ENCODE peak calls at places on chromosome 22, in four cellular contexts. N, D, S and W are unnamed samples.

GRCh38 chr22:27460596-27461347 is 340.8 kb downstream of the MN1 start:
- DNase-seq in S (peak), D (no peak), N (no peak), W (peak)

GRCh38 chr22:29095459-29095858 is 22.6 kb downstream of the KREMEN1 start:
- DNase-seq in D (no peak), N (no peak), S (no peak), W (no peak)

GRCh38 chr22:41940853-41941765 is 5.8 kb downstream of the CENPM start:
- DNase-seq in S (peak), N (peak), D (peak), W (peak)

GRCh38 chr22:33247758-33248157 is 189.6 kb upstream of the SYN3 start:
- DNase-seq in N (no peak), D (no peak), S (no peak), W (no peak)

GRCh38 chr22:49323751-49324415 is 503.8 kb downstream of the BRD1 start:
- DNase-seq in N (no peak), S (no peak), D (no peak), W (no peak)

GRCh38 chr22:49704345-49705215 is 123.1 kb downstream of the BRD1 start:
- DNase-seq in S (no peak), N (peak), D (peak), W (no peak)

GRCh38 chr22:49439373-49439772 is 388.3 kb downstream of the BRD1 start:
- DNase-seq in S (no peak), D (no peak), N (no peak), W (no peak)

GRCh38 chr22:37219534-37219933 is 7.3 kb upstream of the SSTR3 start:
- DNase-seq in N (no peak), D (no peak), S (no peak), W (peak)

GRCh38 chr22:35403356-35403755 is 3.4 kb downstream of the MCM5 start:
- DNase-seq in D (no peak), S (no peak), N (no peak), W (no peak)

GRCh38 chr22:48236261-48236660 is 1473.8 kb downstream of the TBC1D22A start:
- DNase-seq in S (no peak), D (no peak), N (no peak), W (no peak)

GRCh38 chr22:17583151-17583550 is 19.9 kb downstream of the SLC25A18 start:
- DNase-seq in N (no peak), S (no peak), D (no peak), W (no peak)